ENCODE peak calls at places on chromosomes 4 and X, in nine cellular contexts. M is spleen; F is HL-60; U is astrocyte of the cerebellum; L is pancreas; N is mesothelial cell of epicardium; S is esophagus squamous epithelium; C is dorsolateral prefrontal cortex; A is CD4-positive, alpha-beta T cell. Y is an unnamed sample.

GRCh38 chr4:140296871-140297570 is 76.4 kb upstream of the SCOC start:
- DNase-seq in S (no peak), M (no peak), N (no peak), C (peak), F (no peak), U (no peak), L (no peak), A (no peak), Y (no peak)

GRCh38 chrX:111756486-111756885 is 75.5 kb downstream of the ALG13 start:
- DNase-seq in S (no peak), F (no peak), N (no peak), M (no peak), L (no peak), A (no peak), C (no peak), U (no peak), Y (no peak)

GRCh38 chr4:2250003-2250763 is 8.3 kb upstream of the HAUS3 start:
- DNase-seq in N (no peak), M (no peak), C (no peak), L (peak), A (no peak), U (no peak), F (no peak), S (no peak), Y (peak)

GRCh38 chrX:99795495-99795894 is 614.6 kb downstream of the PCDH19 start:
- DNase-seq in U (no peak), L (no peak), N (no peak), C (no peak), A (no peak), S (no peak), M (no peak), F (no peak), Y (no peak)

GRCh38 chr4:184368731-184369130 is 105.6 kb downstream of the IRF2 start:
- DNase-seq in L (no peak), F (no peak), U (no peak), A (no peak), S (no peak), C (no peak), M (no peak), N (no peak), Y (no peak)

GRCh38 chr4:109559983-109560686 is at the start of gene MCUB:
- DNase-seq in A (peak), F (peak), M (peak), S (peak), C (peak), U (peak), L (peak), N (peak), Y (peak)

GRCh38 chr4:25160714-25161598 is 707 bp upstream of the SEPSECS start:
- DNase-seq in C (peak), M (no peak), A (no peak), S (no peak), U (no peak), N (no peak), L (no peak), F (no peak), Y (no peak)

GRCh38 chr4:33625762-33626161 is 2618.6 kb downstream of the ARAP2 start:
- DNase-seq in M (no peak), C (no peak), U (no peak), N (no peak), A (no peak), L (no peak), F (no peak), S (no peak), Y (no peak)

GRCh38 chrX:77628294-77629025 is 157.6 kb downstream of the ATRX start:
- DNase-seq in S (no peak), A (no peak), M (no peak), C (no peak), N (no peak), U (no peak), F (no peak), L (no peak), Y (no peak)

GRCh38 chr4:113028074-113028473 is 21.4 kb upstream of the ANK2 start:
- DNase-seq in U (no peak), N (no peak), S (no peak), F (no peak), C (no peak), M (no peak), A (no peak), L (no peak), Y (no peak)

GRCh38 chr4:113026556-113026955 is 22.9 kb upstream of the ANK2 start:
- DNase-seq in U (no peak), S (no peak), M (no peak), L (no peak), N (no peak), F (no peak), C (no peak), A (no peak), Y (no peak)

DNA sequence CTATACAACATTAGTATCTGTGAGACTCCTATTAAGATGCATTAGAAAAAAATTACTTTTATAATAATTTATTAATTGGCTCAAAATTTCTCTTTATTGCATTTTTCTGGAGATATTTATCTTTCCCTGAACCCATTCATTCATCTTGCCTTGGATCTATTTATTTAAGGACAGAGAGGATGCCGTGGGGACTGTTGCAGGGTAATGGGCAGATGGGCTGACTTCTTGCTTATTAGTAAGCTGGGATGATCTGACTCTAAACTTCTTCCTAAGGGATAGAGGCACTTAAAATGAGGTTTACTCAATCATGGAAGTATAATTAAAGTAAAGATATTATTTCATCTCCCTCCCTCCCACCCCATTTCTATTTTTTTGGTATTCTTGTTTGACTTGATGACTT is 18.2 kb upstream of the ANK2 start:
- DNase-seq in L (no peak), U (no peak), F (no peak), A (no peak), S (no peak), M (no peak), C (no peak), N (no peak), Y (no peak)
- TF ChIP-seq CTCF in L (no peak), U (no peak), F (no peak), A (no peak), S (no peak), M (no peak), C (no peak), N (no peak), Y (no peak)

DNA sequence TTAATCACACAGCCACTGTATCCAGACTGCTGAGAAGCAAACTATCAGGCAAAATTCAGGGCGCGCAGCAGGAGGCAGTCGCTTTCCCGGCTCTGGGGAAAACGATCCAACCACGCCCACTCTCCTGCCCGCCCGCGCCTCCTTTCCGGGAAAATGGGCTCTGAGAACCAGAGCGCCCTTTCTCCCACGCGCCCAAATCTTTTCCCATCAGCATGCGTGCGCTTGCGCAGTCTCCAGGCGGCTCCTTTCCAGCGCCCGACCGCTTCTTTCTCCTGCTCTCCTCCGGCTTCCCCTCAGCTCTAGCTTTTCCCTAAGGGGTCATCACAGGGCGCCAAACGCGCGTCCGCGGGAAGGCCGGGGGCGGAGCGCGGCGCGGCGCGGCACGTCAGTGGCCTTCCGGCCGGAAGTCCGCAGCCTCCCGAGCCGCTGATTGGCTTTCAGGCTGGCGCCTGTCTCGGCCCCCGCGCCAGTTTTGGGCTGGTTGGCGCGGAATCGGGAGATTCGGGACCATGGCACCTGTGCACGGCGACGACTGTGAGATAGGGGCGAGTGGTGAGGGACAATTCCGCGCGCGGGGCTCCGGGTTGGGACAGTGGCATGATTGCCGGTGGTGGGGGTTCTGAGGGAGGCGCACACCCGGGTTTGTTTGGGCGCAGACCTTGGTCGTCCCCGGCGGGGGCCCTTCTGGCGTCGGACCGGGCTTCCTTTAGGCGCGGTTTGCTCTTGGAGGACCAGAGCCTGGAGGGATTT is at the start of gene POLA1:
- DNase-seq in S (peak), U (peak), M (peak), N (peak), F (peak), A (peak), C (peak), L (peak), Y (peak)
- TF ChIP-seq CTCF in S (no peak), U (no peak), M (no peak), N (no peak), F (no peak), A (no peak), C (peak), L (no peak), Y (no peak)

GRCh38 chr4:120973207-120973606 is 50.7 kb upstream of the PRDM5 start:
- DNase-seq in N (no peak), M (no peak), A (no peak), L (no peak), F (no peak), C (no peak), S (no peak), U (no peak), Y (no peak)

DNA sequence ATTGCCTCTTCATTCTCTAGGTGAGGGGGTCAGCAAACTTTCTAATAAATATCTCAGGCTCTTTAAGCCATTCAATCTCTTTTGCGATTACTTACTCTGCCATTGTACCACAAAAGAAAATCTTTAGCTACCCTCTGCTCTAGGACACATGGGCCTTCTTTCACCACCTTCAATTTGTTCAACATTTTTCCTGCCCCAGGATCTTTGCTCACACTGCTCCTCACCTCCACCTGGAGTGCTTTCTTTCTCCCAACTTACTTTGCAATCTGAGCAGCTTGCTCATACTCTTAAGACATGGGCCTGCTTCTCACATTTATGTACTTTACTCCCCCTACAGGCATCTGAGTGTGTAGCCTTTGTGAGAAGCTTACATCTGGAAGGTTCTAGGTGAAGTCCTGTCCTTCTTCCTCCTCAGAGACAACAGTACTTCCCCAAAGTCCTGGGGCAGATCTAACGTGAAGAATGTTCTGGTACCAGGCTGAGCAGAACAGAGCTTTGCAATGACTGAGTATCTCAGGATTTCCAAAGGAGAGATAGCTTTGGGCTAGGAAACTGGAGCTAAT is 55.0 kb upstream of the PRDM5 start:
- DNase-seq in C (no peak), N (no peak), L (no peak), S (no peak), A (no peak), F (peak), M (no peak), U (peak), Y (no peak)
- TF ChIP-seq CTCF in C (no peak), N (no peak), L (no peak), S (no peak), A (no peak), F (peak), M (peak), U (peak), Y (peak)

GRCh38 chrX:10773318-10773717 is 152.9 kb upstream of the MID1 start:
- DNase-seq in N (no peak), F (no peak), L (no peak), C (no peak), M (no peak), A (no peak), S (no peak), U (no peak), Y (no peak)

GRCh38 chrX:10769696-10770619 is 149.6 kb upstream of the MID1 start:
- DNase-seq in A (no peak), F (no peak), M (no peak), N (no peak), U (no peak), C (no peak), S (no peak), L (no peak), Y (peak)

GRCh38 chrX:10769165-10769564 is 148.8 kb upstream of the MID1 start:
- DNase-seq in U (no peak), C (no peak), F (peak), M (no peak), A (no peak), L (no peak), S (no peak), N (no peak), Y (no peak)
- TF ChIP-seq CTCF in U (peak), C (peak), F (no peak), M (no peak), A (no peak), L (peak), S (peak), N (no peak), Y (peak)

GRCh38 chr4:68176500-68176899 is 46.8 kb upstream of the TMPRSS11F start:
- DNase-seq in L (no peak), C (no peak), A (no peak), M (no peak), N (no peak), S (no peak), U (no peak), F (no peak), Y (no peak)
- TF ChIP-seq CTCF in L (no peak), C (no peak), A (no peak), M (no peak), N (no peak), S (no peak), U (peak), F (no peak), Y (no peak)